ENCODE peak calls at places on chromosomes 13 and 19, in seven cellular contexts. V is lower leg skin; U is OCI-M1; C is stimulated activated naive CD4-positive, alpha-beta T cell; J is astrocyte of the hippocampus; X is tibial artery; H is GOT3. W is an unnamed sample.

GRCh38 chr19:45729774-45730388 is 815 bp downstream of the FBXO46 start:
- DNase-seq in V (no peak), U (peak; percentile 41), C (no peak), J (peak; percentile 24), X (no peak), H (no peak), W (no peak)

GRCh38 chr13:39951301-39951700 is 295.8 kb downstream of the COG6 start:
- DNase-seq in V (no peak), U (no peak), C (no peak), J (no peak), X (no peak), H (no peak), W (no peak)

GRCh38 chr19:10568444-10568825 is 344 bp downstream of the CDKN2D start:
- DNase-seq in V (no peak), U (no peak), C (peak; percentile 69), J (no peak), X (peak; percentile 37), H (no peak), W (no peak)

GRCh38 chr19:55809381-55810058 is 22.3 kb downstream of the NLRP11 start:
- DNase-seq in V (no peak), U (peak; percentile 95), C (no peak), J (peak; percentile 8), X (peak; percentile 35), H (no peak), W (peak; percentile 8)

GRCh38 chr19:44814132-44814470 is 5.2 kb downstream of the BCAM start:
- DNase-seq in V (no peak), U (no peak), C (no peak), J (no peak), X (no peak), H (no peak), W (no peak)

GRCh38 chr19:56015756-56016155 is 29.2 kb downstream of the NLRP5 start:
- DNase-seq in V (no peak), U (peak; percentile 61), C (no peak), J (peak; percentile 4), X (no peak), H (no peak), W (no peak)

GRCh38 chr13:98858206-98858605 is 105.7 kb upstream of the SLC15A1 start:
- DNase-seq in V (no peak), U (no peak), C (no peak), J (no peak), X (no peak), H (no peak), W (no peak)

GRCh38 chr13:92976657-92977056 is 249.9 kb upstream of the GPC6 start:
- DNase-seq in V (no peak), U (no peak), C (no peak), J (no peak), X (no peak), H (no peak), W (no peak)

GRCh38 chr19:33248954-33249613 is 23.4 kb upstream of the SLC7A10 start:
- DNase-seq in V (no peak), U (peak; percentile 42), C (no peak), J (no peak), X (no peak), H (no peak), W (no peak)

W was measured in HS-5.